ENCODE peak calls at places on chromosomes 11 and 22, in ten cellular contexts. One of them, this sample, is unnamed. For H3K36me3, the result is how much of the 10 kb centered on the place peaks cover.

GRCh38 chr11:10413268-10413667 is 41.8 kb upstream of the AMPD3 start:
- DNase-seq in left ventricle myocardium inferior: no peak
- DNase-seq in psoas muscle: no peak
- DNase-seq in neuronal stem cell: no peak
- DNase-seq in SJSA1: no peak
- DNase-seq in mesendoderm: peak
- DNase-seq in prostate gland: no peak
- DNase-seq in neural progenitor cell: no peak
- DNase-seq in MM.1S: peak
- DNase-seq in aorta: no peak
- DNase-seq in this sample: peak

GRCh38 chr11:16261836-16262644 is 94.3 kb downstream of the SOX6 start:
- DNase-seq in left ventricle myocardium inferior: no peak
- DNase-seq in psoas muscle: no peak
- DNase-seq in neuronal stem cell: no peak
- DNase-seq in SJSA1: no peak
- DNase-seq in mesendoderm: no peak
- DNase-seq in prostate gland: no peak
- DNase-seq in neural progenitor cell: no peak
- DNase-seq in MM.1S: no peak
- DNase-seq in aorta: no peak
- DNase-seq in this sample: no peak

GRCh38 chr11:68584097-68584496 is 100.2 kb upstream of the GAL start:
- DNase-seq in left ventricle myocardium inferior: peak
- DNase-seq in psoas muscle: peak
- DNase-seq in neuronal stem cell: peak
- DNase-seq in SJSA1: peak
- DNase-seq in mesendoderm: peak
- DNase-seq in prostate gland: no peak
- DNase-seq in neural progenitor cell: peak
- DNase-seq in MM.1S: peak
- DNase-seq in aorta: no peak
- DNase-seq in this sample: peak

GRCh38 chr11:5038336-5038735 is 8.0 kb upstream of the OR52J3 start:
- DNase-seq in left ventricle myocardium inferior: no peak
- DNase-seq in psoas muscle: no peak
- DNase-seq in neuronal stem cell: no peak
- DNase-seq in SJSA1: no peak
- DNase-seq in mesendoderm: no peak
- DNase-seq in prostate gland: no peak
- DNase-seq in neural progenitor cell: no peak
- DNase-seq in MM.1S: no peak
- DNase-seq in aorta: no peak
- DNase-seq in this sample: no peak

GRCh38 chr11:96942855-96943254 is 553.0 kb downstream of the JRKL start:
- DNase-seq in left ventricle myocardium inferior: no peak
- DNase-seq in psoas muscle: no peak
- DNase-seq in neuronal stem cell: no peak
- DNase-seq in SJSA1: no peak
- DNase-seq in mesendoderm: no peak
- DNase-seq in prostate gland: no peak
- DNase-seq in neural progenitor cell: no peak
- DNase-seq in MM.1S: no peak
- DNase-seq in aorta: peak
- DNase-seq in this sample: no peak

GRCh38 chr11:68506908-68507307 is 46.4 kb downstream of the PPP6R3 start:
- DNase-seq in left ventricle myocardium inferior: no peak
- DNase-seq in psoas muscle: no peak
- DNase-seq in neuronal stem cell: no peak
- DNase-seq in SJSA1: no peak
- DNase-seq in mesendoderm: peak
- DNase-seq in prostate gland: no peak
- DNase-seq in neural progenitor cell: no peak
- DNase-seq in MM.1S: no peak
- DNase-seq in aorta: no peak
- DNase-seq in this sample: no peak

GRCh38 chr11:88335284-88335683 is 2.3 kb downstream of the CTSC start:
- DNase-seq in left ventricle myocardium inferior: no peak
- DNase-seq in psoas muscle: no peak
- DNase-seq in neuronal stem cell: no peak
- DNase-seq in SJSA1: no peak
- DNase-seq in mesendoderm: no peak
- DNase-seq in prostate gland: no peak
- DNase-seq in neural progenitor cell: no peak
- DNase-seq in MM.1S: no peak
- DNase-seq in aorta: no peak
- DNase-seq in this sample: no peak

GRCh38 chr11:127454856-127455255 is 454.3 kb upstream of the KIRREL3 start:
- DNase-seq in left ventricle myocardium inferior: no peak
- DNase-seq in psoas muscle: no peak
- DNase-seq in neuronal stem cell: no peak
- DNase-seq in SJSA1: no peak
- DNase-seq in mesendoderm: peak
- DNase-seq in prostate gland: no peak
- DNase-seq in neural progenitor cell: peak
- DNase-seq in MM.1S: no peak
- DNase-seq in aorta: no peak
- DNase-seq in this sample: no peak

GRCh38 chr11:33828604-33829429 is 54.5 kb upstream of the FBXO3 start:
- DNase-seq in left ventricle myocardium inferior: no peak
- DNase-seq in psoas muscle: no peak
- DNase-seq in neuronal stem cell: peak
- DNase-seq in SJSA1: no peak
- DNase-seq in mesendoderm: no peak
- DNase-seq in prostate gland: no peak
- DNase-seq in neural progenitor cell: peak
- DNase-seq in MM.1S: no peak
- DNase-seq in aorta: no peak
- DNase-seq in this sample: no peak

GRCh38 chr11:67312187-67313021 is 9.1 kb downstream of the SSH3 start:
- DNase-seq in left ventricle myocardium inferior: no peak
- DNase-seq in psoas muscle: no peak
- DNase-seq in neuronal stem cell: no peak
- DNase-seq in SJSA1: no peak
- DNase-seq in mesendoderm: no peak
- DNase-seq in prostate gland: peak
- DNase-seq in neural progenitor cell: no peak
- DNase-seq in MM.1S: no peak
- DNase-seq in aorta: no peak
- DNase-seq in this sample: no peak

GRCh38 chr11:7278314-7278917 is 26.7 kb downstream of the SYT9 start:
- DNase-seq in left ventricle myocardium inferior: no peak
- DNase-seq in psoas muscle: no peak
- DNase-seq in neuronal stem cell: peak
- DNase-seq in SJSA1: no peak
- DNase-seq in mesendoderm: peak
- DNase-seq in prostate gland: no peak
- DNase-seq in neural progenitor cell: peak
- DNase-seq in MM.1S: peak
- DNase-seq in aorta: no peak
- DNase-seq in this sample: peak

GRCh38 chr11:69573751-69574382 is 67.1 kb upstream of the CCND1 start:
- DNase-seq in left ventricle myocardium inferior: no peak
- DNase-seq in psoas muscle: no peak
- DNase-seq in neuronal stem cell: no peak
- DNase-seq in SJSA1: no peak
- DNase-seq in mesendoderm: no peak
- DNase-seq in prostate gland: no peak
- DNase-seq in neural progenitor cell: no peak
- DNase-seq in MM.1S: no peak
- DNase-seq in aorta: no peak
- DNase-seq in this sample: no peak

GRCh38 chr11:279040-279965 is 1.1 kb downstream of the NLRP6 start:
- DNase-seq in left ventricle myocardium inferior: no peak
- DNase-seq in psoas muscle: no peak
- DNase-seq in neuronal stem cell: no peak
- DNase-seq in SJSA1: no peak
- DNase-seq in mesendoderm: no peak
- DNase-seq in prostate gland: no peak
- DNase-seq in neural progenitor cell: no peak
- DNase-seq in MM.1S: no peak
- DNase-seq in aorta: no peak
- DNase-seq in this sample: no peak

GRCh38 chr11:75966546-75967287 is 151.7 kb downstream of the UVRAG start:
- DNase-seq in left ventricle myocardium inferior: no peak
- DNase-seq in psoas muscle: no peak
- DNase-seq in neuronal stem cell: no peak
- DNase-seq in SJSA1: no peak
- DNase-seq in mesendoderm: peak
- DNase-seq in prostate gland: no peak
- DNase-seq in neural progenitor cell: no peak
- DNase-seq in MM.1S: no peak
- DNase-seq in aorta: no peak
- DNase-seq in this sample: peak

GRCh38 chr22:30292069-30292970 is 3.0 kb upstream of the CASTOR1 start:
- DNase-seq in left ventricle myocardium inferior: no peak
- DNase-seq in psoas muscle: no peak
- DNase-seq in neuronal stem cell: no peak
- DNase-seq in SJSA1: no peak
- DNase-seq in mesendoderm: no peak
- DNase-seq in prostate gland: no peak
- DNase-seq in neural progenitor cell: no peak
- DNase-seq in MM.1S: no peak
- DNase-seq in aorta: no peak
- DNase-seq in this sample: no peak
- H3K36me3 ChIP-seq in left ventricle myocardium inferior: half or more
- H3K36me3 ChIP-seq in psoas muscle: under half
- H3K36me3 ChIP-seq in neuronal stem cell: under half
- H3K36me3 ChIP-seq in SJSA1: half or more
- H3K36me3 ChIP-seq in mesendoderm: under half
- H3K36me3 ChIP-seq in prostate gland: under half
- H3K36me3 ChIP-seq in neural progenitor cell: under half
- H3K36me3 ChIP-seq in MM.1S: under half
- H3K36me3 ChIP-seq in aorta: under half
- H3K36me3 ChIP-seq in this sample: half or more

GRCh38 chr11:78195917-78196545 is 7.3 kb downstream of the USP35 start:
- DNase-seq in left ventricle myocardium inferior: no peak
- DNase-seq in psoas muscle: no peak
- DNase-seq in neuronal stem cell: no peak
- DNase-seq in SJSA1: no peak
- DNase-seq in mesendoderm: no peak
- DNase-seq in prostate gland: no peak
- DNase-seq in neural progenitor cell: no peak
- DNase-seq in MM.1S: no peak
- DNase-seq in aorta: peak
- DNase-seq in this sample: no peak

GRCh38 chr11:78199015-78199652 is 10.4 kb downstream of the USP35 start:
- DNase-seq in left ventricle myocardium inferior: no peak
- DNase-seq in psoas muscle: no peak
- DNase-seq in neuronal stem cell: no peak
- DNase-seq in SJSA1: no peak
- DNase-seq in mesendoderm: no peak
- DNase-seq in prostate gland: no peak
- DNase-seq in neural progenitor cell: no peak
- DNase-seq in MM.1S: no peak
- DNase-seq in aorta: peak
- DNase-seq in this sample: no peak

GRCh38 chr11:78199653-78200015 is 10.9 kb downstream of the USP35 start:
- DNase-seq in left ventricle myocardium inferior: no peak
- DNase-seq in psoas muscle: no peak
- DNase-seq in neuronal stem cell: no peak
- DNase-seq in SJSA1: no peak
- DNase-seq in mesendoderm: no peak
- DNase-seq in prostate gland: no peak
- DNase-seq in neural progenitor cell: no peak
- DNase-seq in MM.1S: no peak
- DNase-seq in aorta: peak
- DNase-seq in this sample: no peak

GRCh38 chr11:78196661-78197091 is 8.0 kb downstream of the USP35 start:
- DNase-seq in left ventricle myocardium inferior: no peak
- DNase-seq in psoas muscle: no peak
- DNase-seq in neuronal stem cell: no peak
- DNase-seq in SJSA1: no peak
- DNase-seq in mesendoderm: no peak
- DNase-seq in prostate gland: no peak
- DNase-seq in neural progenitor cell: no peak
- DNase-seq in MM.1S: no peak
- DNase-seq in aorta: peak
- DNase-seq in this sample: no peak

GRCh38 chr11:78197816-78198215 is 9.1 kb downstream of the USP35 start:
- DNase-seq in left ventricle myocardium inferior: no peak
- DNase-seq in psoas muscle: no peak
- DNase-seq in neuronal stem cell: no peak
- DNase-seq in SJSA1: no peak
- DNase-seq in mesendoderm: no peak
- DNase-seq in prostate gland: no peak
- DNase-seq in neural progenitor cell: no peak
- DNase-seq in MM.1S: no peak
- DNase-seq in aorta: peak
- DNase-seq in this sample: no peak
- H3K4me3 ChIP-seq in left ventricle myocardium inferior: no peak
- H3K4me3 ChIP-seq in psoas muscle: no peak
- H3K4me3 ChIP-seq in neuronal stem cell: no peak
- H3K4me3 ChIP-seq in SJSA1: no peak
- H3K4me3 ChIP-seq in mesendoderm: no peak
- H3K4me3 ChIP-seq in prostate gland: no peak
- H3K4me3 ChIP-seq in neural progenitor cell: no peak
- H3K4me3 ChIP-seq in MM.1S: no peak
- H3K4me3 ChIP-seq in aorta: no peak
- H3K4me3 ChIP-seq in this sample: no peak

DNA sequence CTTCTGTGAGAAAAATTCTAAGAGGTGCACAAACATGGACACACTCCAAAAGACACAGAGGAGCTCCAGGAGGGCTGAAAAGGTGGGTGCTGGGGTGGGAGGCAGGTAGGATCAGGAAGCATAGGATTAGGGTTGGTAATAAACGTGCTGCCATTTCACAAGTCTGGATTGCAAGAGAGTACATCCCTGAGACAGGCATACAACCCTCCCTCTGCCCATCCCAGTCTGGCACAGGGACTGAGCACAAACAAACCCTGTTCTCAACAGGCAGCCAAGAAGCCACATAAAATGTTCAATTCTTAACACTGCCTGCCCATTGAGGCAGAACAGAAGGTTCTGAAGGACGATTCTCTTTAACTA is 18.5 kb downstream of the SLC35F2 start:
- DNase-seq in left ventricle myocardium inferior: no peak
- DNase-seq in psoas muscle: no peak
- DNase-seq in neuronal stem cell: no peak
- DNase-seq in SJSA1: no peak
- DNase-seq in mesendoderm: no peak
- DNase-seq in prostate gland: peak
- DNase-seq in neural progenitor cell: no peak
- DNase-seq in MM.1S: no peak
- DNase-seq in aorta: no peak
- DNase-seq in this sample: no peak
- H3K27ac ChIP-seq in left ventricle myocardium inferior: peak
- H3K27ac ChIP-seq in psoas muscle: peak
- H3K27ac ChIP-seq in neuronal stem cell: no peak
- H3K27ac ChIP-seq in SJSA1: peak
- H3K27ac ChIP-seq in mesendoderm: no peak
- H3K27ac ChIP-seq in prostate gland: peak
- H3K27ac ChIP-seq in neural progenitor cell: no peak
- H3K27ac ChIP-seq in MM.1S: no peak
- H3K27ac ChIP-seq in aorta: peak
- H3K27ac ChIP-seq in this sample: peak

DNA sequence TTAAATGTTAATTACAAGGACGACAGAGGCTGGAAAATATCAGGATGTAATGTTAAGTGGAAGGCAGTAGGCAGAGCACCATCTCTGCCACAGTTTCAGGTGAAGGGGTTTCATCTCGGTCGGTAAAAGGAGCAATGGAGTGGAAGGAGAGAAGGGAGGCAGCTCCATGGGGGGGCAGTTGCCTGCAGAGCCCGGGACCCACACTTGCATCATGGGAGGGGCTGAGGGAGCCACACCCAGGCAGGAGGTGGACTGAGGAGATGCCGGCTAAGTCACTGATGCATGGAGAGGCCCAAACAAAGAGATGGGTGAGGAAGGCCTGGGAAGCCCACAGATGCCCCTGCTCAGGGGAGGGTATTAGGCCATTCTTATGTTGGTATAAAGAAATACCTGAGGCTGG is 1470.9 kb downstream of the BRD1 start:
- DNase-seq in left ventricle myocardium inferior: no peak
- DNase-seq in psoas muscle: no peak
- DNase-seq in neuronal stem cell: no peak
- DNase-seq in SJSA1: no peak
- DNase-seq in mesendoderm: no peak
- DNase-seq in prostate gland: no peak
- DNase-seq in neural progenitor cell: no peak
- DNase-seq in MM.1S: no peak
- DNase-seq in aorta: peak
- DNase-seq in this sample: no peak
- H3K36me3 ChIP-seq in left ventricle myocardium inferior: under half
- H3K36me3 ChIP-seq in psoas muscle: under half
- H3K36me3 ChIP-seq in neuronal stem cell: under half
- H3K36me3 ChIP-seq in SJSA1: under half
- H3K36me3 ChIP-seq in mesendoderm: under half
- H3K36me3 ChIP-seq in prostate gland: under half
- H3K36me3 ChIP-seq in neural progenitor cell: under half
- H3K36me3 ChIP-seq in MM.1S: under half
- H3K36me3 ChIP-seq in aorta: under half
- H3K36me3 ChIP-seq in this sample: under half

This sample was measured in brain microvascular endothelial cell.